ENCODE peak calls at places on chromosomes 3 and 15, in eight cellular contexts. W is PC-3, Q is HCT116, R is spleen, Z is adrenal gland, V is uterus, A is sigmoid colon, G is lung. N is an unnamed sample. For H3K4me1 and H3K9me3, the result is how much of the 10 kb centered on the place peaks cover.

GRCh38 chr15:98403169-98403568 is 245.2 kb upstream of the IGF1R start:
- DNase-seq in R (no peak), G (no peak), V (no peak), A (no peak), W (no peak), Z (no peak), Q (no peak), N (no peak)

GRCh38 chr3:194485471-194485875 is 1.3 kb downstream of the ATP13A3 start:
- DNase-seq in A (no peak), V (no peak), Z (no peak), Q (no peak), G (no peak), R (no peak), W (peak), N (peak)

GRCh38 chr3:9231006-9231405 is 18.4 kb downstream of the SRGAP3 start:
- DNase-seq in A (peak), V (no peak), W (no peak), R (no peak), Z (no peak), Q (no peak), G (no peak), N (no peak)

GRCh38 chr3:10495003-10495402 is 10.4 kb downstream of the ATP2B2 start:
- DNase-seq in A (no peak), W (peak), Q (peak), Z (peak), V (no peak), R (no peak), G (peak), N (no peak)

GRCh38 chr3:110925804-110926203 is 145.8 kb upstream of the NECTIN3 start:
- DNase-seq in Q (no peak), Z (no peak), A (no peak), G (no peak), W (no peak), R (no peak), V (no peak), N (no peak)

GRCh38 chr3:184806567-184807271 is 5.2 kb upstream of the VPS8 start:
- DNase-seq in G (no peak), W (peak), R (no peak), Z (no peak), A (no peak), V (no peak), Q (no peak), N (no peak)

GRCh38 chr15:42736793-42737528 is at the start of gene CDAN1:
- DNase-seq in R (peak), A (peak), W (peak), G (peak), Q (peak), V (peak), Z (peak), N (peak)

GRCh38 chr3:7346364-7346763 is 485.4 kb downstream of the GRM7 start:
- DNase-seq in V (no peak), G (no peak), Q (no peak), R (no peak), A (no peak), Z (no peak), W (no peak), N (no peak)

GRCh38 chr15:91954211-91954804 is 100.8 kb downstream of the SLCO3A1 start:
- DNase-seq in R (no peak), G (no peak), A (no peak), Q (no peak), Z (no peak), V (no peak), W (peak), N (no peak)
- H3K4me1 ChIP-seq in R (under half), G (under half), A (under half), Q (under half), Z (under half), V (under half), W (under half), N (under half)

GRCh38 chr15:23372284-23372683 is 17.7 kb downstream of the GOLGA8S start:
- DNase-seq in W (no peak), R (no peak), Z (no peak), V (no peak), Q (no peak), G (no peak), A (no peak), N (peak)
- H3K4me3 ChIP-seq in W (no peak), R (no peak), Z (no peak), V (no peak), Q (no peak), G (no peak), A (no peak), N (no peak)

GRCh38 chr3:189392969-189393368 is 221.2 kb downstream of the TPRG1 start:
- DNase-seq in W (peak), A (no peak), R (no peak), V (no peak), G (no peak), Z (no peak), Q (peak), N (no peak)
- H3K9me3 ChIP-seq in W (under half), A (under half), R (under half), V (under half), G (under half), Z (under half), Q (under half), N (under half)

GRCh38 chr15:57604502-57604901 is 12.8 kb downstream of the MYZAP start:
- DNase-seq in V (no peak), Q (no peak), G (no peak), R (no peak), W (no peak), A (no peak), Z (no peak), N (no peak)

GRCh38 chr15:57607570-57608000 is 15.9 kb downstream of the MYZAP start:
- DNase-seq in R (no peak), V (no peak), G (peak), W (peak), Q (peak), Z (peak), A (no peak), N (peak)

GRCh38 chr15:57606048-57606447 is 14.3 kb downstream of the MYZAP start:
- DNase-seq in Z (no peak), G (no peak), Q (no peak), A (no peak), V (no peak), R (no peak), W (no peak), N (no peak)

GRCh38 chr15:57605491-57605890 is 13.8 kb downstream of the MYZAP start:
- DNase-seq in V (no peak), G (no peak), W (no peak), Z (no peak), Q (no peak), A (no peak), R (no peak), N (no peak)

DNA sequence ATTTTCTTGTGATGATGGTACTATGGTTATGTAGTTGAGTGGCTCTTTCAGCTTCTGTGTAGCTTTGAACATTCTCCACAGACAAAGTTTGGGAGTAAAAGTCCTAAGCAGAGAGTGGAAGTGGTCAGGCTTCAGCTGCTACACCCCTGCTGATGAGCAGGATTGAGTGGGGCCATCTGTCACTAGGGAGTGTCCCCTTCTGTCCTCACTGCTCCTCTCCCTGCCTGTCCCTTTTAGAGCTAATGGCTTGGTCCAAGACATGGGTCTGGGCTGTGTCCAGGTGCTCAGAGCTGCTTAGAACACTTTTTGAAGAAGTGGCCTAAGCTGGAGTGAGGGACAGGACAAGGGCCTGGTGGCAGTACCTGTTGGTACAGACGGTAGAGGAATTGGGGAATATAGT is 15.1 kb downstream of the MYZAP start:
- DNase-seq in G (no peak), A (no peak), Q (no peak), R (no peak), V (no peak), Z (no peak), W (no peak), N (no peak)
- H3K4me1 ChIP-seq in G (under half), A (under half), Q (under half), R (under half), V (under half), Z (under half), W (under half), N (under half)

DNA sequence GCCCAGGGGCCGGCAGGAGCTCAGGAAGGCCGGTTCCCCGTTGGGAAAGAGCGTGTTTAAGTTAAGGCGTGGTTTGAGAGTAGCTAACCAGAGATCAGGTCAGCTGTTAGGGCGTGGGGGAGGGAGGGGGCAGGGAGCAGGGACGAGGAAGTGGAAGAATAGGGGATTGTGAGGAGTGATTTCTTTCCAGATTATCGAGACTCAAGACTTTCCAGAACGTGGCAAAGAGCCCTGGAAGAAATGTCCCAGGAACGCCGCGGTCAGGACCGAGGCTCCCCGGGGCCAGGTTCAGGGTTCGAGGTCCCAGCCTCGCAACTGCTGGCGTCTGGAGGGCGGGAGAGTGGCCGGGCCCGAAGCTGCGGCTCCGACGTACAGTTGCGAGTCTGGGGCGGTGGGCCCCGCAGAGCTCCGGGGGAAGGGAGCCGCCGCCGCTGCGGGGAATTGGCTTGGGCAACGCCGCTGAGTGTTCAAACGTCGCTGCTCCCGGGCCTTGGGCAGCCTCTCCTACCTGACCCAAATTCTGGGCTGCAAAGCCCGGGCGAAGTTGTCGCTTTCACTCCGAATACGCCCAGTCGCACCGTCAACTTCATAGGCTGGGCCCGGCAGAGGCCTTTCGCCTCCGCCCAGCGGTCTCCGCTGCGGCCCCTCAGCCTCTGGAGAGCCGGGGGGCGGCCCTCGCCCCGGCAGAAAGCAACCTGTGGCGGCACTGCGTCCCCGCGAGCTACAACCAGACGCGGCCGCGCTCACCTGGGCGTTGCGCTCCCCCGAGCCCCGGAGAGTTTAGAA is 9.5 kb downstream of the ISL2 start:
- DNase-seq in Z (no peak), W (peak), V (no peak), G (no peak), A (peak), Q (no peak), R (peak), N (peak)
- H3K4me3 ChIP-seq in Z (no peak), W (peak), V (peak), G (peak), A (peak), Q (peak), R (peak), N (peak)

GRCh38 chr15:25022233-25022632 is 67.4 kb downstream of the SNRPN start:
- DNase-seq in G (no peak), W (peak), Z (no peak), V (no peak), Q (no peak), R (no peak), A (no peak), N (peak)

GRCh38 chr15:25019434-25019833 is 64.6 kb downstream of the SNRPN start:
- DNase-seq in V (no peak), A (no peak), Q (no peak), W (no peak), G (no peak), R (no peak), Z (no peak), N (no peak)
- H3K9me3 ChIP-seq in V (under half), A (under half), Q (under half), W (under half), G (under half), R (half or more), Z (under half), N (under half)

GRCh38 chr3:37498126-37499039 is 324.0 kb upstream of the LRRFIP2 start:
- DNase-seq in A (no peak), Q (no peak), Z (no peak), W (no peak), V (no peak), G (no peak), R (no peak), N (no peak)

GRCh38 chr3:37500518-37500917 is 326.1 kb upstream of the LRRFIP2 start:
- DNase-seq in Q (no peak), W (no peak), R (no peak), Z (no peak), V (no peak), G (no peak), A (no peak), N (no peak)

GRCh38 chr3:37501906-37502305 is 327.5 kb upstream of the LRRFIP2 start:
- DNase-seq in R (no peak), Q (no peak), Z (no peak), A (no peak), W (no peak), V (no peak), G (no peak), N (no peak)

GRCh38 chr3:37499820-37500219 is 325.4 kb upstream of the LRRFIP2 start:
- DNase-seq in W (no peak), Z (no peak), A (no peak), G (no peak), V (no peak), Q (no peak), R (no peak), N (no peak)

GRCh38 chr3:37499061-37499785 is 324.8 kb upstream of the LRRFIP2 start:
- DNase-seq in A (no peak), G (no peak), V (no peak), W (no peak), Z (no peak), Q (no peak), R (no peak), N (no peak)
- H3K4me1 ChIP-seq in A (under half), G (under half), V (under half), W (under half), Z (under half), Q (under half), R (under half), N (under half)

N was measured in adipocyte.